ENCODE peak calls at places on chromosomes 6 and 20, in ten cellular contexts. C is lung; O is A549; H is CD8-positive, alpha-beta T cell; W is spleen; L is HepG2; B is cardiac muscle cell; A is mucosa of descending colon; X is uterus; V is PC-3. J is an unnamed sample.
A peak's percentile ranks its signal among the peaks of the same experiment; 100 is the strongest.

GRCh38 chr20:1994627-1995026 is 769 bp upstream of the PDYN start:
- DNase-seq in O (no peak), V (no peak), H (no peak), L (no peak), X (no peak), A (no peak), B (no peak), C (no peak), W (no peak), J (no peak)

GRCh38 chr6:150236544-150236943 is 93.7 kb downstream of the PPP1R14C start:
- DNase-seq in C (peak; percentile 80), L (no peak), V (no peak), W (no peak), O (no peak), B (no peak), H (no peak), A (no peak), X (no peak), J (no peak)

GRCh38 chr20:8132632-8133587 is 844 bp downstream of the PLCB1 start:
- DNase-seq in B (peak; percentile 50), C (peak; percentile 30), L (no peak), X (peak; percentile 36), W (peak; percentile 84), O (peak; percentile 33), A (no peak), H (no peak), V (no peak), J (peak; percentile 53)

GRCh38 chr6:129936329-129937165 is 75.4 kb upstream of the TMEM244 start:
- DNase-seq in W (no peak), L (peak; percentile 49), A (no peak), H (peak; percentile 26), X (no peak), B (peak; percentile 72), V (peak; percentile 77), O (peak; percentile 68), C (no peak), J (peak; percentile 53)

GRCh38 chr6:135438907-135439535 is 58.5 kb downstream of the AHI1 start:
- DNase-seq in W (no peak), V (peak; percentile 74), L (peak; percentile 30), O (no peak), X (no peak), A (no peak), C (no peak), H (no peak), B (peak; percentile 27), J (no peak)

GRCh38 chr6:41064841-41065240 is 7.3 kb downstream of the OARD1 start:
- DNase-seq in A (no peak), C (no peak), B (peak; percentile 80), X (no peak), O (no peak), V (no peak), L (peak; percentile 37), H (no peak), W (no peak), J (no peak)

GRCh38 chr6:88184921-88185320 is 18.8 kb upstream of the CNR1 start:
- DNase-seq in V (no peak), L (no peak), C (no peak), O (no peak), A (no peak), B (no peak), W (no peak), X (no peak), H (no peak), J (no peak)

GRCh38 chr6:169188051-169188863 is 65.4 kb downstream of the THBS2 start:
- DNase-seq in V (peak; percentile 37), C (no peak), W (no peak), X (no peak), H (no peak), O (no peak), A (no peak), L (no peak), B (no peak), J (no peak)

GRCh38 chr6:72111611-72112010 is 225.3 kb downstream of the RIMS1 start:
- DNase-seq in L (no peak), W (no peak), O (no peak), C (no peak), X (no peak), B (no peak), A (no peak), H (no peak), V (no peak), J (no peak)

GRCh38 chr6:143027058-143027457 is 33.6 kb upstream of the AIG1 start:
- DNase-seq in V (peak; percentile 41), X (peak; percentile 23), C (no peak), B (peak; percentile 57), O (peak; percentile 4), W (peak; percentile 64), H (peak; percentile 26), A (peak; percentile 58), L (peak; percentile 38), J (peak; percentile 15)

GRCh38 chr6:82057846-82058554 is 189.5 kb downstream of the IBTK start:
- DNase-seq in C (no peak), X (no peak), H (no peak), L (no peak), B (no peak), W (no peak), V (no peak), A (no peak), O (no peak), J (no peak)

DNA sequence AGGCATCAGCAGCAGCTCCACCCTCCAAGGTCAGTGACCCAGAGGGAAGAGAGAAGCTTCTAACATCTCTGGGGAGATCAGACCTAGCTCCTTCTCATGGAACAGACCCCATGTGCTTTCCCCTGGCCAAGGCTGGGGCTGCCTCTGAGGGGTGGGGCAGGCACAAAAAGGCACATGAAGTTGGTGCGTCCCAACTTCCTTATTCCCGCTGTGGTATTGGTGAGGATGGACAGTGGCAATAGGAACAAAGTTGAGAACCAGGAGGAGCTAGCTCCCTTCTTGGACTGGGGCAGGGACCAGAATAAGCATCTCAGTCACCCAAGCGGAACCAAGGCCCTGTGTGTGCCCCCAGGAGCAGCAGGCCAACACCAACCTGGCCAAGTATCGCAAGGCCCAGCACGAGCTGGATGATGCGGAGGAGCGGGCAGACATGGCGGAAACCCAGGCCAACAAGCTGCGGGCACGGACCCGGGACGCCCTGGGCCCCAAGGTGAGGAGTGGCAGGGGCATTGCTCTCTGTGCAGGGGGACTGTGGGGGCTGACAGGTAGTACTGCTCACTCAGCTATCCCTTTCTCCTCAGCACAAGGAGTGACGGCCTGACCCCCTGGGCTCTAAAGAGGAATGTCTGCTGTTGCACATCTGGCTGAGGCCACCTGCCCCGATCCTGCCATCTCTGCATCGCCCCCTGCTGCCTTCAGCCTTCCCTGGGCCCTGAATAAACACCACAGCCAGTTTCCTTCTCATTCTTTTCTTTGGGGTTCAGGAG is 46.1 kb downstream of the MYH7B start:
- DNase-seq in O (no peak), V (no peak), A (peak; percentile 44), C (no peak), B (no peak), H (no peak), W (peak; percentile 58), X (no peak), L (no peak), J (no peak)
- H3K4me3 ChIP-seq in O (no peak overlapping the region), V (no peak overlapping the region), A (no peak overlapping the region), C (no peak overlapping the region), B (no peak overlapping the region), H (no peak overlapping the region), W (no peak overlapping the region), X (no peak overlapping the region), L (no peak overlapping the region), J (no peak overlapping the region)

DNA sequence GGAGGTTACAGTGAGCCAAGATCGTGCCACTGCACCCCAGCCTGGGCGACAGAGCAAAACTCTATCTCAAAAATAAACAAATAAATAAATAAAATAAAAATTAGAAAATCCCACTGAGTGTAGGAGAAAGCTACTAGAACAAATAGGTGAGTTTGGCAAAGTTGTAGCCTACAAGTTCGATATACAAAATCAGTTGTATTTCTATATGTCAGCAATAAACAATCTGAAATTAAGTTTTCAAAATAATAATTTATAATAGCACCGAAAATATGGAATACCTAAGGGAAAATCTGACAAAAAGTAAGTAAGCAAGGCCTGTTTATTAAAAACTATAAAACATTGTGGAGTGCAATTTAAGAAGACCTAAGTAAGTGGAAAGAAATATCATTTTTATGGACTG is 5.1 kb upstream of the DEFB118 start:
- DNase-seq in C (no peak), O (no peak), H (no peak), L (no peak), V (no peak), B (no peak), W (no peak), A (no peak), X (no peak), J (no peak)
- H3K9me3 ChIP-seq in C (peaks cover 5% of the 10 kb centered on the region), O (no peaks in the 10 kb centered on the region), H (no peaks in the 10 kb centered on the region), L (no peaks in the 10 kb centered on the region), V (no peaks in the 10 kb centered on the region), B (no peaks in the 10 kb centered on the region), W (no peaks in the 10 kb centered on the region), A (peaks cover 26% of the 10 kb centered on the region), X (no peaks in the 10 kb centered on the region), J (no peaks in the 10 kb centered on the region)

GRCh38 chr6:138289739-138290138 is 71.4 kb upstream of the PBOV1 start:
- DNase-seq in X (no peak), H (no peak), A (no peak), W (peak; percentile 60), V (peak; percentile 9), C (no peak), O (peak; percentile 11), B (peak; percentile 62), L (peak; percentile 47), J (peak; percentile 46)

GRCh38 chr6:138287144-138287955 is 69.1 kb upstream of the PBOV1 start:
- DNase-seq in W (peak; percentile 75), B (peak; percentile 73), L (peak; percentile 58), C (peak; percentile 67), A (peak; percentile 72), O (peak; percentile 31), V (peak; percentile 63), H (peak; percentile 31), X (no peak), J (no peak)

GRCh38 chr6:138290563-138290962 is 72.3 kb upstream of the PBOV1 start:
- DNase-seq in L (no peak), O (no peak), X (no peak), C (no peak), W (peak; percentile 62), H (no peak), V (no peak), B (no peak), A (no peak), J (no peak)

GRCh38 chr6:138286698-138287097 is 68.4 kb upstream of the PBOV1 start:
- DNase-seq in C (no peak), X (no peak), V (no peak), O (no peak), W (peak; percentile 61), B (no peak), L (no peak), H (no peak), A (no peak), J (no peak)

DNA sequence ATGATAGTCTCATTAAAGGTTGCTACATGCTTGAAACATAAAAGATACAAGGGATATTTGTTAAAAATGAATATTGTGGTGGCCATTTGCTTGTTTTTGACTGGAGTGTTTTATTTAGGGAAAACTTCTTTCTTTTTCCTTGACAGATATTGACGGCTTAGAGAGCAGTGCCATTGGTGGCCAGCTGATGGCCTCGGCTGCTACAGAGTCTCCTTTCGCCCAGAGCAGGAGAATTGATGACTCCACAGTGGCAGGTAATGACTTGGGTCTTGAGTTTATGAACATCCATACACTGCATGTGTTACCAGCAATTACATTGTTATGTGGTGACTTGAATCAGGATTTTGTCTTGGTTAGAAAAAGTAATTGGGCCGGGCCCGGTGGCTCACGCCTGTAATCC is 67.5 kb upstream of the PBOV1 start:
- DNase-seq in X (no peak), V (no peak), B (no peak), H (no peak), O (no peak), L (no peak), A (no peak), C (no peak), W (no peak), J (no peak)
- TF ChIP-seq CTCF in X (no peak), V (peak; percentile 27), B (no peak), H (no peak), O (no peak), L (peak; percentile 41), A (no peak), C (no peak), W (no peak), J (no peak)

GRCh38 chr6:133893324-133893692 is 4.4 kb downstream of the TCF21 start:
- DNase-seq in X (no peak), W (no peak), C (no peak), B (no peak), O (no peak), H (no peak), A (no peak), L (no peak), V (no peak), J (no peak)
- H3K4me3 ChIP-seq in X (no peak overlapping the region), W (no peak overlapping the region), C (peak overlapping the region; percentile 3), B (no peak overlapping the region), O (no peak overlapping the region), H (no peak overlapping the region), A (no peak overlapping the region), L (no peak overlapping the region), V (peak overlapping the region; percentile 53), J (no peak overlapping the region)